ENCODE peak calls at places on chromosomes 13 and 19, in six cellular contexts. T is IMR-90, K is H9, W is trophoblast cell, Y is H1, L is mesenchymal stem cell. P is an unnamed sample.

GRCh38 chr19:8423821-8424223 is 10.7 kb downstream of the MARCHF2 start:
- DNase-seq in T (peak), K (peak), W (peak), Y (no peak), L (peak), P (peak)

GRCh38 chr13:103022328-103022727 is 43.9 kb downstream of the SLC10A2 start:
- DNase-seq in T (no peak), K (no peak), W (no peak), Y (no peak), L (no peak), P (no peak)

GRCh38 chr13:114166381-114167131 is 12.5 kb upstream of the CFAP97D2 start:
- DNase-seq in T (no peak), K (no peak), W (no peak), Y (no peak), L (no peak), P (no peak)

GRCh38 chr19:33395561-33396550 is 22.3 kb downstream of the CEBPG start:
- DNase-seq in T (peak), K (no peak), W (no peak), Y (no peak), L (no peak), P (no peak)

GRCh38 chr13:45339399-45339798 is 1.6 kb downstream of the TPT1 start:
- DNase-seq in T (no peak), K (no peak), W (no peak), Y (no peak), L (no peak), P (no peak)

GRCh38 chr19:51699170-51699569 is 6.0 kb downstream of the SPACA6 start:
- DNase-seq in T (no peak), K (no peak), W (no peak), Y (no peak), L (no peak), P (no peak)

GRCh38 chr19:1302534-1303239 is 17.0 kb downstream of the EFNA2 start:
- DNase-seq in T (no peak), K (no peak), W (no peak), Y (no peak), L (no peak), P (peak)

GRCh38 chr19:55368701-55369563 is 1.3 kb downstream of the IL11 start:
- DNase-seq in T (peak), K (peak), W (no peak), Y (no peak), L (peak), P (no peak)

GRCh38 chr13:48320396-48320790 is 16.8 kb downstream of the RB1 start:
- DNase-seq in T (no peak), K (no peak), W (no peak), Y (no peak), L (no peak), P (no peak)

GRCh38 chr13:75783906-75784485 is 147.9 kb downstream of the LMO7 start:
- DNase-seq in T (no peak), K (no peak), W (no peak), Y (no peak), L (no peak), P (no peak)

GRCh38 chr19:42374826-42375376 is 15.2 kb downstream of the CNFN start:
- DNase-seq in T (no peak), K (no peak), W (no peak), Y (no peak), L (no peak), P (no peak)

GRCh38 chr13:48731957-48732569 is 78.3 kb downstream of the CYSLTR2 start:
- DNase-seq in T (no peak), K (peak), W (peak), Y (peak), L (no peak), P (peak)

GRCh38 chr13:113837554-113838355 is 26.1 kb downstream of the GAS6 start:
- DNase-seq in T (peak), K (peak), W (peak), Y (no peak), L (peak), P (no peak)

GRCh38 chr19:47045867-47046470 is 2.5 kb downstream of the TMEM160 start:
- DNase-seq in T (no peak), K (peak), W (no peak), Y (no peak), L (no peak), P (no peak)

GRCh38 chr19:47044946-47045866 is 3.2 kb downstream of the TMEM160 start:
- DNase-seq in T (no peak), K (peak), W (no peak), Y (no peak), L (no peak), P (no peak)

GRCh38 chr19:47049307-47049700 is 880 bp upstream of the TMEM160 start:
- DNase-seq in T (peak), K (no peak), W (no peak), Y (no peak), L (no peak), P (no peak)

GRCh38 chr19:47047272-47047930 is 1.0 kb downstream of the TMEM160 start:
- DNase-seq in T (no peak), K (no peak), W (no peak), Y (no peak), L (no peak), P (no peak)

GRCh38 chr19:47047931-47048399 is 459 bp downstream of the TMEM160 start:
- DNase-seq in T (peak), K (peak), W (peak), Y (peak), L (peak), P (peak)
- H3K18ac ChIP-seq in T (no peak), K (no peak), W (peak), Y (no peak), L (no peak), P (peak)

GRCh38 chr19:50398675-50399367 is 14.7 kb downstream of the POLD1 start:
- DNase-seq in T (no peak), K (no peak), W (no peak), Y (no peak), L (no peak), P (no peak)

GRCh38 chr19:50402544-50403301 is 16.0 kb upstream of the SPIB start:
- DNase-seq in T (no peak), K (peak), W (no peak), Y (no peak), L (no peak), P (no peak)

GRCh38 chr19:50401505-50402450 is 17.0 kb upstream of the SPIB start:
- DNase-seq in T (no peak), K (peak), W (no peak), Y (no peak), L (no peak), P (no peak)

GRCh38 chr19:50399368-50399745 is 15.2 kb downstream of the POLD1 start:
- DNase-seq in T (no peak), K (no peak), W (no peak), Y (no peak), L (no peak), P (no peak)
- H2AFZ ChIP-seq in T (no peak), K (no peak), W (no peak), Y (no peak), L (no peak), P (no peak)

DNA sequence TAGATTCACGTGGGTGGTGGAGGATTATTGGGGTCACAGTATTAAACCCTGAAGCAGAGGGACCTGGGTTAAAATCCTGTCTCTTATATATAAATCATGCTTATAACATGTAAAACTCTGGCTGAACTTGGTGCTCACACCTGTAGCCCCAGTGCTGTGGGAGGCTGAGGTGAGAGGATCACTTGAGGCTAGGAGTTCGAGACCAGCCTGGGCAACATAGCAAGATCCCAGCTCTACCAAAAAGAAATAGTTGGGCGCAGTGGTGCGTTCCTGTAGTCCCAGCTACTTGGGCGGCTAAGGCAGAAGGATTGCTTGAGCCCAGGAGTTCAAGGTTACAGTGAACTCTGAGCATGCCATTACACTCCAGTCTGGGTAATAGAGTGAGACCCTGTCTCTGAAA is 2.4 kb downstream of the ZNF805 start:
- DNase-seq in T (no peak), K (no peak), W (no peak), Y (no peak), L (no peak), P (no peak)
- H3K18ac ChIP-seq in T (no peak), K (no peak), W (no peak), Y (no peak), L (no peak), P (no peak)

GRCh38 chr19:39679056-39679790 is 23.5 kb downstream of the LGALS16 start:
- DNase-seq in T (no peak), K (no peak), W (no peak), Y (no peak), L (no peak), P (no peak)

GRCh38 chr19:39676004-39676403 is 20.3 kb downstream of the LGALS16 start:
- DNase-seq in T (no peak), K (no peak), W (no peak), Y (peak), L (no peak), P (no peak)

GRCh38 chr19:39680593-39680992 is 23.7 kb upstream of the LGALS14 start:
- DNase-seq in T (no peak), K (no peak), W (no peak), Y (no peak), L (no peak), P (no peak)

GRCh38 chr19:39679791-39680168 is 24.1 kb downstream of the LGALS16 start:
- DNase-seq in T (no peak), K (no peak), W (no peak), Y (no peak), L (no peak), P (no peak)

DNA sequence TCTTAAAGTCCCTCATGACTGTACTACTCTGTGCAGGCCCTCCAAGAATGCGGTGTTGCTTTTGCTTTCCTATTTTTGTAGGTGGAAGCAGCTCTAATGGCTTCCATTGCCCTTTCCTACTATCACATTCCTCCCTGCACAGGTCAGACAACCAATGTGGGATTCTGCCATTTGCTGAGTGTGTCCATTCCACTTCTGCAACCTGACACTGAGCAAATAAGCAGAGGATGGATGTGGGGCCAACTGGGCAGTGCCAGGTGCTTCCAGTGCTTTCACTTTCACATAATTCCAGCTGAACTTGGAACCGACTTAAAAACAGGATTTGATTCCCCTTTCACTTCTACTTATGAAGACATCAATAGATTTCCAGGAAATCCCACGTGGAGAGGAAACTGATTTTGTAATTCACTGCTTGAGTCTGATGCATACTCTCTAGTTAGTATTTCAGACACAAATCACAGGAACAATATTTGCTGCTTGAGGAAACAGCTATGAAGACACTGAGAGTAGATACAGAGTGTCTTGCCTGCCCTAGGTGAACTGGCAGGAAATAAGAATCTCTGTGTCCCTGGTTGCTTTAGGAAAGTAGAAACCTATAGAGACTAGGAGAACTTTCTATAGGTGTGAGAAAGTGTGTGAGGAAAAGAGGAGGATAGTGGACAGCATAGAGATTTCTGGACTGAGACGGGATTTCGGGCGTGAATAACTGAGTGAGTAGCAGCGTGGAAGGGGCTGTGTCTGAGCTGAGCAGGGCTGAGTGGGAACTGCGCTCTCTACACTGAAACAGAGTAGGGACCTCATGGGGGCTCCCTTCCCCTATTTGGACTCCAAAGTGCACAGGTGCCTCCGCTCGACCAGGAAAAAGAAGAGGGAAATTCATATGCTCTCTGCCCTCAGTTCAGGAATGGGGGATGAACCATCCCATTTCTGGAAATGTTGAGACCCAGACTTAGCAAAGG is 22.5 kb downstream of the LGALS16 start:
- DNase-seq in T (peak), K (no peak), W (no peak), Y (no peak), L (no peak), P (no peak)
- H2AFZ ChIP-seq in T (peak), K (no peak), W (no peak), Y (peak), L (no peak), P (no peak)

DNA sequence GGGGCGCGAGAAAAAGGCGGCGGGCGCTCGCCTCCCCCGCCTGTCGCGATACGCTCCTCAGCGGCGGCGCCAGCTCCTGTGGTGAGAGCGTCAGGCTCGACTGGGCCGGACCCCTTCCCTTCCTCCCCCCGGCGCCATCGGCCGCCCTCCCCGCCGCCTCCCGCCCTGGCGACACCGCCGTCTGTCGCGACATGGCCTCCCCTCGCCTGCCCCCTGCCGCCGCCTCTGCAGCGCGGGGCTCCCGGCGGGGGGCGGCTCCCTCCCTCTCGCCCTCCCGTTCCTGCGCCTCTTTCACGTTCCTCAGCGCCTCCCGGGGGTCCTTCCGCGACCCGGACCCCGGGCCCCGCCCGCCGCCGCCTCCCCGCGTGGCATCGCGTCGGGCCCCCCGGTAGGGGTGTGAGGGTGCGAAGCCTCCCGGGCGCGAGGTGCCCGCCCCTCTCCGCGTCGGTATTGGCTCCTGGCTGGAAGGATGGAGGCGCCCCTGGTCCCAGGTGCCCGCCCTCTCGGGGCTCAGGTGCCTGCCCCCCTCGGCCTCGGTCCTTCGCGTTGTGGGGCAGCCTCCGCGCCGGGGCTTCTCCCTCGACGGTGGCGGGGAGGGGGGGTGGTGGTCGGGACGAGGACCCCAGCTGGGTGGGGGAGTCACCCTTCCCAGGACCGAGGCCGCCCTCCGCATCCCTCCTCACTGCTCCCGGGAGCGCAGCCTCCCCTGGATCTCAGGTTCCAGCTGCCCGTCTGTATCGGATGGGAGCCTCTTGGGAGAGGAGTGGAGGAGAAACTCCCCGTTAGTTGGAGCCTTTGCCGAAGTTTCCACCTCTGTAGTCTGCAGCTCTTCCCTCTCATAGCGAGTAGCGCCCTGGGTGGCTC is 583 bp downstream of the CNOT3 start:
- DNase-seq in T (no peak), K (no peak), W (no peak), Y (peak), L (no peak), P (no peak)
- H3K18ac ChIP-seq in T (no peak), K (peak), W (peak), Y (peak), L (peak), P (peak)